ENCODE peak calls at places on chromosomes 1 and 21, in five cellular contexts. One of them, this sample, is unnamed.

GRCh38 chr1:81158592-81158991 is 642.1 kb upstream of the ADGRL2 start:
- DNase-seq in NAMALWA: no peak
- DNase-seq in NCI-H1436: no peak
- DNase-seq in NCI-H1092 treated with DMSO at 0.1 percent for 48 hours: no peak
- DNase-seq in MG63: no peak
- DNase-seq in this sample: no peak

GRCh38 chr1:6603851-6604558 is 1.3 kb upstream of the KLHL21 start:
- DNase-seq in NAMALWA: no peak
- DNase-seq in MG63: no peak
- DNase-seq in NCI-H1436: no peak
- DNase-seq in NCI-H1092 treated with DMSO at 0.1 percent for 48 hours: no peak
- DNase-seq in this sample: no peak

GRCh38 chr21:17784604-17785402 is 34.4 kb downstream of the C21orf91 start:
- DNase-seq in NCI-H1436: no peak
- DNase-seq in NCI-H1092 treated with DMSO at 0.1 percent for 48 hours: no peak
- DNase-seq in NAMALWA: peak
- DNase-seq in MG63: no peak
- DNase-seq in this sample: no peak

GRCh38 chr1:145758116-145758515 is 38.8 kb downstream of the CD160 start:
- DNase-seq in NAMALWA: no peak
- DNase-seq in NCI-H1436: no peak
- DNase-seq in MG63: peak
- DNase-seq in NCI-H1092 treated with DMSO at 0.1 percent for 48 hours: no peak
- DNase-seq in this sample: no peak

GRCh38 chr21:35677298-35677841 is 383.0 kb downstream of the SETD4 start:
- DNase-seq in NCI-H1436: no peak
- DNase-seq in NCI-H1092 treated with DMSO at 0.1 percent for 48 hours: no peak
- DNase-seq in MG63: no peak
- DNase-seq in NAMALWA: no peak
- DNase-seq in this sample: no peak

GRCh38 chr1:44676484-44677200 is 2.1 kb downstream of the ARMH1 start:
- DNase-seq in NCI-H1436: no peak
- DNase-seq in NAMALWA: peak
- DNase-seq in MG63: no peak
- DNase-seq in NCI-H1092 treated with DMSO at 0.1 percent for 48 hours: no peak
- DNase-seq in this sample: no peak

GRCh38 chr1:24765308-24765988 is 20.2 kb downstream of the CLIC4 start:
- DNase-seq in NAMALWA: no peak
- DNase-seq in NCI-H1092 treated with DMSO at 0.1 percent for 48 hours: no peak
- DNase-seq in MG63: no peak
- DNase-seq in NCI-H1436: no peak
- DNase-seq in this sample: no peak

GRCh38 chr1:151158311-151158710 is 1.9 kb downstream of the TNFAIP8L2 start:
- DNase-seq in NCI-H1092 treated with DMSO at 0.1 percent for 48 hours: no peak
- DNase-seq in NCI-H1436: no peak
- DNase-seq in NAMALWA: no peak
- DNase-seq in MG63: no peak
- DNase-seq in this sample: no peak

GRCh38 chr1:105608713-105609112 is 1447.8 kb upstream of the PRMT6 start:
- DNase-seq in NAMALWA: peak
- DNase-seq in NCI-H1092 treated with DMSO at 0.1 percent for 48 hours: peak
- DNase-seq in MG63: no peak
- DNase-seq in NCI-H1436: peak
- DNase-seq in this sample: no peak

GRCh38 chr1:13965770-13966398 is 265.9 kb downstream of the PRDM2 start:
- DNase-seq in NCI-H1436: peak
- DNase-seq in NCI-H1092 treated with DMSO at 0.1 percent for 48 hours: peak
- DNase-seq in NAMALWA: peak
- DNase-seq in MG63: peak
- DNase-seq in this sample: peak

GRCh38 chr21:36477559-36477958 is 2.4 kb downstream of the CLDN14 start:
- DNase-seq in NAMALWA: no peak
- DNase-seq in NCI-H1092 treated with DMSO at 0.1 percent for 48 hours: no peak
- DNase-seq in MG63: no peak
- DNase-seq in NCI-H1436: no peak
- DNase-seq in this sample: no peak

GRCh38 chr1:37940299-37940947 is 6.4 kb downstream of the INPP5B start:
- DNase-seq in MG63: no peak
- DNase-seq in NCI-H1092 treated with DMSO at 0.1 percent for 48 hours: peak
- DNase-seq in NCI-H1436: no peak
- DNase-seq in NAMALWA: no peak
- DNase-seq in this sample: peak

GRCh38 chr1:56798053-56798471 is 21.1 kb downstream of the FYB2 start:
- DNase-seq in NCI-H1436: no peak
- DNase-seq in NAMALWA: no peak
- DNase-seq in MG63: no peak
- DNase-seq in NCI-H1092 treated with DMSO at 0.1 percent for 48 hours: no peak
- DNase-seq in this sample: no peak